ENCODE peak calls at places on chromosomes 16 and 17, in seven cellular contexts. X is H1, J is transverse colon, T is HL-60, I is GM23338, M is upper lobe of left lung, H is Panc1. P is an unnamed sample.

GRCh38 chr17:28575126-28575795 is 1.4 kb downstream of the ALDOC start:
- DNase-seq in I (peak), T (no peak), M (no peak), J (no peak), X (no peak), H (no peak), P (no peak)

GRCh38 chr16:16033208-16033717 is 83.8 kb downstream of the ABCC1 start:
- DNase-seq in T (no peak), I (no peak), J (no peak), H (no peak), M (no peak), X (no peak), P (no peak)

GRCh38 chr16:17617021-17617420 is 146.3 kb upstream of the XYLT1 start:
- DNase-seq in M (no peak), J (no peak), I (no peak), H (no peak), X (no peak), T (no peak), P (no peak)

GRCh38 chr17:44987883-44988195 is 19.7 kb upstream of the C1QL1 start:
- DNase-seq in X (peak), M (no peak), H (no peak), I (no peak), T (no peak), J (no peak), P (no peak)

GRCh38 chr17:4939554-4939803 is 367 bp downstream of the SLC25A11 start:
- DNase-seq in X (no peak), J (peak), M (no peak), T (no peak), I (peak), H (no peak), P (peak)

GRCh38 chr16:71626858-71627213 is 852 bp downstream of the MARVELD3 start:
- DNase-seq in X (peak), H (no peak), M (peak), J (peak), T (no peak), I (peak), P (peak)

GRCh38 chr17:68453991-68454665 is 3.2 kb downstream of the WIPI1 start:
- DNase-seq in I (no peak), J (no peak), X (no peak), T (no peak), M (no peak), H (no peak), P (no peak)

GRCh38 chr16:82630688-82631087 is 3.9 kb downstream of the CDH13 start:
- DNase-seq in T (no peak), H (no peak), X (no peak), I (no peak), J (no peak), M (no peak), P (no peak)

GRCh38 chr17:43755389-43755875 is 3.2 kb downstream of the SOST start:
- DNase-seq in M (peak), T (no peak), I (peak), X (peak), J (no peak), H (no peak), P (peak)

GRCh38 chr16:28585674-28586073 is 11.2 kb downstream of the SULT1A2 start:
- DNase-seq in M (no peak), X (no peak), J (peak), I (no peak), H (no peak), T (no peak), P (no peak)

GRCh38 chr16:84647830-84648594 is at the start of gene KLHL36:
- DNase-seq in T (no peak), M (peak), X (peak), I (peak), H (no peak), J (peak), P (peak)

DNA sequence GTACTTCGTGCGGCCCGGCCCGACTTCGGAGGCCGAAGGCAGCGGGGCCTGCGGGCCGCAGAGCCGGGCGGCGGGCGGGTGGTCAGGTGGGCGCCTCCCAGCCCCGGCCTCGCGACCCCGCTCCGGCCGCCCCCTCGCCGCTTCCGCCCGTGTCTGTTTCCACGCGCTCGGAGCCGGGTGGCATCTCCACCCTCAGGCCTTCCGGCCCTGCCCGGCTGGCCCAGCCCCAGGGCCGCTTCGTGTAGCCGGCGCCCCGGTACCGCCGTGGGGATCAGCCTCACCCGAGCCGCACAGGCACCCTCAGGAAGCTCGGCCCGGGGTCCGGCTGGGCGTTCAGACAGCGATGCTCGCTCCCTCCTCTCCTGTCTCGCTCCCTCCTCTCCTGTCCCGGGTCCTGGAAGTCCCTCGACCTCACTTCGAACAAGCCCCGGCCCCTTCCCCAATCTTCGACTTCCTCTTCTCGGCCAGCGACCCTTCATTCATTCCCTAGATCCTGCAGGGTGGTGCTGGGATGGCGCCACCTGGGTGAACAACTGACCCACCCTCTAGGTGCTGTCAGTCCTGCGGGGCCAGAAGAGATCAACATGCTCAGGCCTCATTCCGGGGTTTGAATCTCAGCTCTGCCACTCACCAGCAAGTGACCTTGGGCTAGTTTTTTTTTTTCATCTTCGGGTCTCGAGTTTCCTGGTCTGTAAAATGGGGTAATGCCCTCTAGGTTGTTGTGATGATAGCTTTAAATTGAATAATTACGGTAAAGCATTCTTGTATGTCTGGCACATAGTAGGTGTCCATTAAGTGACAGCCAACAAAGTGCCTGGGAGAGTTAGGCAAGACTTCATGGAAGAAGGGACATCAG is 611 bp downstream of the VPS4A start:
- DNase-seq in M (no peak), J (peak), H (no peak), X (peak), I (peak), T (no peak), P (peak)
- TF ChIP-seq CTCF in M (no peak), J (no peak), H (peak), X (peak), I (peak), T (no peak), P (no peak)

GRCh38 chr16:11475896-11476630 is 110.7 kb downstream of the LITAF start:
- DNase-seq in I (no peak), X (no peak), J (no peak), H (no peak), M (no peak), T (no peak), P (no peak)
- TF ChIP-seq POLR2AphosphoS5 in I (no peak), X (no peak), J (no peak), H (no peak), M (no peak), T (no peak), P (no peak)

GRCh38 chr16:56983211-56983751 is 6.1 kb upstream of the NLRC5 start:
- DNase-seq in I (no peak), H (no peak), X (no peak), J (peak), M (no peak), T (no peak), P (peak)
- TF ChIP-seq CTCF in I (no peak), H (no peak), X (no peak), J (peak), M (no peak), T (no peak), P (no peak)

GRCh38 chr17:7839199-7839889 is 5.3 kb downstream of the KDM6B start:
- DNase-seq in M (no peak), I (no peak), H (no peak), X (no peak), T (no peak), J (peak), P (peak)
- TF ChIP-seq POLR2AphosphoS5 in M (peak), I (no peak), H (no peak), X (no peak), T (no peak), J (peak), P (peak)

GRCh38 chr16:10370096-10370726 is 15.7 kb upstream of the ATF7IP2 start:
- DNase-seq in X (no peak), T (no peak), J (no peak), I (no peak), H (no peak), M (no peak), P (peak)

GRCh38 chr16:10371592-10371991 is 14.3 kb upstream of the ATF7IP2 start:
- DNase-seq in X (no peak), J (no peak), I (no peak), M (no peak), H (no peak), T (no peak), P (no peak)

GRCh38 chr16:10367616-10368188 is 18.2 kb upstream of the ATF7IP2 start:
- DNase-seq in J (no peak), X (no peak), I (no peak), H (no peak), M (no peak), T (no peak), P (no peak)

GRCh38 chr16:10373556-10373955 is 12.3 kb upstream of the ATF7IP2 start:
- DNase-seq in X (no peak), J (no peak), I (no peak), H (no peak), T (no peak), M (no peak), P (peak)

DNA sequence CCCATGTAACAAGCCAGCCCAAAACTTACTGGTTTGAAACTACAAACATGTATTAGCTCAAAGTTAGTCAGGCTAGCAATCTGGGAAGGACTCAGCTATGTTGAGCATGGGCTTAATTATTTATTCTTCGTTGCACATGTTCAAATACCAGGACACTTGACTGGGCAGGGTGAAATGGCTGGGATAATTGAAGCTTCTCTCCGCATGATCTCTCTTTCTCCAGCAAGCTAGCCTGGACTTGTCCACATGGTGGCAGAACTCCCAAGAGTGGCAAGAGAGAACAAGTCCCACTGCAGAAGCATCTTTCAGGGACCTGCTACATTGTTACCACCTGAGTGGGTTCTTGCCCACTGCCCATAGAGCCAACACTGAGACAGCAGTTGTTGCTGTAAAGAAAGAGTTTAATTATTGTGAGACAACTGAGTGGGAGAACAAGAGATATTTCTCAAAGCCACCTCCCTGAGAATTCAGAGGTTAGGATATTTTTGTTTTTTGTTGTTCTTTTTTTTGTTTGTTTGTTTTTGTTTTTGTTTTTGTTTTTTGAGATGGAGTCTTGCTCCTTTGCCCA is 16.8 kb upstream of the ATF7IP2 start:
- DNase-seq in J (no peak), T (no peak), M (no peak), X (no peak), I (peak), H (no peak), P (no peak)
- TF ChIP-seq CTCF in J (no peak), T (no peak), M (no peak), X (peak), I (peak), H (peak), P (no peak)

DNA sequence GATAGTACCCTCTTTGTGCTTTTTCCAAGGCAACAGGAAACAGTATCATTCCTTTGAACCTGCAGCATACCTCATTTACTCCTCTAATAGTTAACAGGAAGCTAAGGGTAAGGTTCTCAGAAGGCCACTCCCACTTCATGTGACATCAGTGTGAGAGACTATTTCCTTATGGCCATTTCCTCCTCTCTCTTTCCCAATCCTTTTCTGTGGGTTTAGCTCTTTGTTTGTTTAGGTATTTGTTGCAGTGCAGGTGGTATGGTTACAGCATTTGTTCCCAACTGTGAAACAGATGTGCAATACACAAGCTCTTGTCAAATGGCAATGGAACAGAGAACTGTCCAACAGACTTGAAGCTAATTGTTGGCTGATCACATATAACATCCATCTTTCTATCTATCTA is 14.7 kb downstream of the TMC5 start:
- DNase-seq in X (no peak), H (no peak), T (no peak), I (peak), J (peak), M (no peak), P (no peak)
- TF ChIP-seq POLR2AphosphoS5 in X (no peak), H (no peak), T (no peak), I (no peak), J (peak), M (peak), P (no peak)